ENCODE peak calls at places on chromosomes 7 and 10, in six cellular contexts. Q, R, S, D, B and M are unnamed samples.
A peak's percentile ranks its signal among the peaks of the same experiment; 100 is the strongest.

GRCh38 chr7:33710608-33711007 is 194.7 kb upstream of the BMPER start:
- DNase-seq in D (no peak), R (no peak), B (no peak), Q (no peak), S (peak; percentile 9), M (no peak)

GRCh38 chr10:69835233-69835632 is 33.5 kb downstream of the COL13A1 start:
- DNase-seq in S (no peak), R (no peak), B (no peak), Q (no peak), D (no peak), M (no peak)

GRCh38 chr10:55002420-55002819 is 201.4 kb upstream of the PCDH15 start:
- DNase-seq in B (no peak), R (no peak), S (no peak), D (no peak), Q (no peak), M (no peak)

GRCh38 chr7:21383217-21383832 is 44.6 kb upstream of the SP4 start:
- DNase-seq in D (no peak), B (no peak), Q (no peak), R (no peak), S (no peak), M (no peak)

GRCh38 chr7:25633420-25633819 is 405.1 kb upstream of the NPVF start:
- DNase-seq in R (no peak), B (no peak), D (no peak), S (no peak), Q (no peak), M (no peak)

GRCh38 chr7:8433477-8434289 is at the start of gene NXPH1:
- DNase-seq in B (no peak), Q (no peak), R (no peak), S (no peak), D (no peak), M (no peak)

GRCh38 chr10:126373137-126373536 is 15.1 kb downstream of the ADAM12 start:
- DNase-seq in B (no peak), R (peak; percentile 17), D (no peak), Q (no peak), S (no peak), M (no peak)

GRCh38 chr10:44323838-44324237 is 61.1 kb downstream of the CXCL12 start:
- DNase-seq in B (no peak), D (no peak), S (no peak), Q (no peak), R (no peak), M (peak; percentile 5)

GRCh38 chr10:104300736-104301292 is 31.8 kb downstream of the GSTO2 start:
- DNase-seq in D (peak; percentile 80), R (peak; percentile 65), S (peak; percentile 95), B (peak; percentile 91), Q (peak; percentile 81), M (no peak)

GRCh38 chr7:15753834-15754600 is 67.5 kb upstream of the MEOX2 start:
- DNase-seq in B (no peak), Q (no peak), R (no peak), S (no peak), D (no peak), M (no peak)

GRCh38 chr7:51706851-51707250 is 390.2 kb upstream of the COBL start:
- DNase-seq in D (no peak), S (no peak), R (no peak), B (no peak), Q (no peak), M (no peak)

GRCh38 chr10:11823122-11823988 is at the start of gene PROSER2:
- DNase-seq in Q (no peak), B (no peak), D (peak; percentile 64), S (peak; percentile 66), R (peak; percentile 65), M (peak; percentile 42)

GRCh38 chr10:2994562-2994961 is 72.8 kb upstream of the PFKP start:
- DNase-seq in B (no peak), Q (no peak), S (no peak), R (no peak), D (no peak), M (no peak)

GRCh38 chr10:66654861-66655260 is 271.0 kb upstream of the LRRTM3 start:
- DNase-seq in S (no peak), R (no peak), D (no peak), Q (no peak), B (no peak), M (no peak)

GRCh38 chr7:75056476-75056875 is 17.1 kb downstream of the RCC1L start:
- DNase-seq in B (peak; percentile 84), S (peak; percentile 26), Q (no peak), R (no peak), D (no peak), M (no peak)

GRCh38 chr7:44289341-44290249 is 35.8 kb downstream of the CAMK2B start:
- DNase-seq in Q (no peak), S (no peak), D (no peak), B (peak; percentile 46), R (peak; percentile 4), M (no peak)

GRCh38 chr10:102484021-102484420 is 18.5 kb downstream of the ACTR1A start:
- DNase-seq in D (no peak), R (no peak), B (no peak), Q (no peak), S (no peak), M (no peak)

GRCh38 chr7:39651262-39651661 is 27.9 kb downstream of the RALA start:
- DNase-seq in S (no peak), D (no peak), B (no peak), R (no peak), Q (no peak), M (no peak)

GRCh38 chr7:1029637-1030443 is 14.5 kb upstream of the GPR146 start:
- DNase-seq in D (no peak), B (no peak), S (no peak), Q (no peak), R (no peak), M (no peak)

GRCh38 chr7:1026721-1027151 is 17.6 kb upstream of the GPR146 start:
- DNase-seq in B (no peak), R (no peak), Q (no peak), D (no peak), S (no peak), M (no peak)

GRCh38 chr7:1028775-1029636 is 15.3 kb upstream of the GPR146 start:
- DNase-seq in R (peak; percentile 86), S (peak; percentile 88), Q (peak; percentile 78), D (peak; percentile 84), B (peak; percentile 96), M (peak; percentile 85)

GRCh38 chr7:1027285-1028043 is 16.9 kb upstream of the GPR146 start:
- DNase-seq in Q (no peak), B (no peak), D (no peak), R (no peak), S (no peak), M (no peak)

DNA sequence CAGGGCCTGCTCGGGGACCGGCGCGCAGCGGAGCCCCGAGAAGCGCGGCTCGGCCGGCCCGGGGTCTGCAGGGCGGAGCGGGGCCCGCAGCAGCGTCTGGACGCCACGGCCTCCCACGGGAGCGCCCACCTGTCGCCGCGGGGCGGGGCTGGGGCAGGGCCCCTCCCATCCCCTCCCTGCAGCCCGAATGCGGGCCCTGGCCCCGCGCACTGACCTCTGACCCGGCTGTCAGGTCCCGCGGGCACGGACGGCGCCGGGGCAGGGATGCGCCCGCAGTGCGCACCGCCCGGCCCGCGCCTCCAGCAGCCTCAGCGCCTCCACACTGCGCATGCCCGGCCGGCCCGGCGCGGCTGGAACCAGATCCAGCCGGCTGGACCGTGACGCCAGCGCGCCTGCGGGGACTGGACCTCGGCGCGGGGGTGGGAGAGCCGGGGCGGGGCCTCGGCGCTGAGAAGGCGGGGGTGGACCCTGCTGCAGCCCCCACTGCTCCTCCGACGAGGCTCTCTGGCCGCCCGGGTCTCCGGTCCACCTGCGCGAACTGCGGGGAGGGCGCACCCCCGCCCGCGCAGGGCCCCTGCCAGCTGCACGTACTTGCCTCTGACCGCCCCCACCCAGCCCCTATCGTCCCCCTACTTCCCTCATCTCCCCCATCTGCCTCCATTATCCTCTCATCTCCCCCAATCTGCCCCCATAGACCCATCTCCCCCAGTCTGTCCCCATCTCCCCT is 16.1 kb upstream of the GPR146 start:
- DNase-seq in S (peak; percentile 88), B (peak; percentile 95), R (peak; percentile 93), Q (peak; percentile 96), D (peak; percentile 84), M (peak; percentile 88)
- H3K4me1 ChIP-seq in S (peaks cover 19% of the 10 kb centered on the region), B (peaks cover 44% of the 10 kb centered on the region), R (peaks cover 25% of the 10 kb centered on the region), Q (peaks cover 22% of the 10 kb centered on the region), D (peaks cover 7% of the 10 kb centered on the region), M (peaks cover 12% of the 10 kb centered on the region)

DNA sequence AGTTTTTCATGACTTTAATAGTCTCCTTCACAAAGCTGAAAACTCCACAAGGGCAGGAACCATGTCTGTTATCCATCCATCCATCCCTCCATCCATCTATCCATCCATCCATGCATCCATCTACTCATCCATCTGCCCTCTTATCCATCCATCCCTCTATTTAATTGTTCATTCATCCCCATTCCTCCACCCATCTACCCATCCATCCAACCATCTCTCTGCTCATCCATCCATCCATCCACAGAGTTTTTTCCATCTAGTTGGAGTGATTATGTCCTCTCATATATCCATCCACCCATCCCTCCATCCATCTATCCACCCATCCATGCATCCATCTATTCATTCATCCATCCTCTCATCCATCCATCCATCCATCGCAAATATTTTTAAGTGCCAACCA is 237.9 kb downstream of the EMX2 start:
- DNase-seq in B (no peak), Q (no peak), S (no peak), R (no peak), D (no peak), M (no peak)
- H3K27me3 ChIP-seq in B (no peaks in the 10 kb centered on the region), Q (peaks cover 4% of the 10 kb centered on the region), S (no peaks in the 10 kb centered on the region), R (no peaks in the 10 kb centered on the region), D (no peaks in the 10 kb centered on the region), M (no peaks in the 10 kb centered on the region)

GRCh38 chr7:76106893-76107292 is 59.0 kb downstream of the MDH2 start:
- DNase-seq in S (no peak), D (no peak), Q (no peak), R (no peak), B (no peak), M (no peak)

DNA sequence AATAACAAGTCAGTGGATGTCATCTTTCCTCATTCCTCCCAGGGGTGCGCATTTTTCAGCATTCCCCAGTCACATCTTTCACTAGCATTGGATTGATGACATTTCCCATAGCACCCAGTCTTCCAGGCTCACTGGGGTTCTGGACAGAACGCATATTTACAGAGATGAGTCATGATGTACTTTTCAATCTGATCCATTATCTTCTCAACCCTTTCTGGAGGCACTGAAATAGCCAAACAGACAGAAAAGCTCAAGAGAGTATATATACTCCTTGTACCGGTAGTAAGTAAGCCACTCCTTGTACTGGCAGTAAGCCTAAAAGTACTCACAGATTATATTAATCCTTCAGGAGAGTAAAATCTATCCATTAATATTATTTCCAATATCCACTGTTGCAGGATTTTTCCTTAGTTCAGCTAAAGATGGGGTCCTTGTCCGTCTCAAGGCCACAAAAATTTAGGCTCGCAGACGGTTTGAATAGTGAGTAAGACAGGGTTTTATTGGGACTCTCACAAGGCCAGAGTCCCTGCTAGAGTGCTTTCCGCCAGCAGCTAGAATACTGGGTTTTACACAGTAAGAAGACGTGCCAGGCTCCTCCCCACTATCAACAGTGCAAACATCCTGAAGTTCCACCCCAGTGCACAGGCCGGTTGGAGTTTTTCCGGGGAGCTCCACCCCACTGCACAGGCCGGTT is 60.8 kb downstream of the MDH2 start:
- DNase-seq in S (no peak), B (peak; percentile 70), D (peak; percentile 90), Q (no peak), R (peak; percentile 87), M (peak; percentile 52)
- H3K4me3 ChIP-seq in S (no peak overlapping the region), B (no peak overlapping the region), D (peak overlapping the region; percentile 13), Q (no peak overlapping the region), R (no peak overlapping the region), M (no peak overlapping the region)

DNA sequence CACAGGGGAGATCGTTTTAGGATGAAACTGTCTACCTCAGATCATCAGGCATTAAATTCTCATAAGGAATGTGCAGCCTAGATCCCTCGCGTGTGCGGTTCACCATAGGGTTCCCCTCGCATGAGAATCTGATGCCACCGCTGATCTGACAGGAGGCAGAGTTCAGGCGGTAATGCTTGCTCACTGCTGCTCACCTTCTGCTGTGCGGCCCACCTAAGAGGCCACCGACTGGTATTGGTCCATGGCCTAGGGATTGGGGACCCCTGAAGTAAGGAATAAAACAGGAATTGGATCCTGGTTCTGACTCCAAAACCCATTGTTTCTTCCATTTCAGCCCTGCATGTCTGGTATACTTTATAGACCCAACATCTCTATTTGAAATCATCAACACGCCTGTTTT is 4.1 kb downstream of the NOD1 start:
- DNase-seq in R (no peak), D (no peak), B (peak; percentile 25), Q (no peak), S (no peak), M (no peak)
- H3K4me1 ChIP-seq in R (peaks cover 44% of the 10 kb centered on the region), D (no peaks in the 10 kb centered on the region), B (peaks cover 77% of the 10 kb centered on the region), Q (peaks cover 92% of the 10 kb centered on the region), S (peaks cover 19% of the 10 kb centered on the region), M (peaks cover 47% of the 10 kb centered on the region)